ENCODE peak calls at places on chromosomes 3 and 15, in five cellular contexts. E is WTC11; L is left lung; N is type B pancreatic cell; Q is stimulated activated CD4-positive, alpha-beta T cell treated with anti-CD3 and anti-CD28 coated beads, Interleukin-1b, Interleukin-23, amount 100 ng/mL, for 24 hours. U is an unnamed sample.
A peak's percentile ranks its signal among the peaks of the same experiment; 100 is the strongest.

GRCh38 chr15:38817427-38818155 is 253.0 kb upstream of the RASGRP1 start:
- DNase-seq in E (peak; percentile 95), L (peak; percentile 80), N (peak; percentile 89), Q (peak; percentile 62), U (peak; percentile 74)

GRCh38 chr15:88513195-88513594 is 33.3 kb downstream of the DET1 start:
- DNase-seq in E (no peak), L (no peak), N (no peak), Q (no peak), U (no peak)

GRCh38 chr3:98026425-98027083 is 8.6 kb downstream of the GABRR3 start:
- DNase-seq in E (no peak), L (no peak), N (no peak), Q (no peak), U (no peak)

GRCh38 chr15:39230205-39230916 is 350.5 kb upstream of the THBS1 start:
- DNase-seq in E (no peak), L (no peak), N (no peak), Q (no peak), U (no peak)

GRCh38 chr15:88745696-88746095 is 57.5 kb upstream of the ACAN start:
- DNase-seq in E (no peak), L (no peak), N (no peak), Q (no peak), U (no peak)

GRCh38 chr3:107344722-107345121 is 32.5 kb upstream of the CCDC54 start:
- DNase-seq in E (no peak), L (no peak), N (no peak), Q (no peak), U (no peak)

GRCh38 chr15:48748535-48748934 is 62.3 kb downstream of the CEP152 start:
- DNase-seq in E (no peak), L (no peak), N (no peak), Q (no peak), U (no peak)

GRCh38 chr15:77542491-77543001 is 90.2 kb downstream of the LINGO1 start:
- DNase-seq in E (no peak), L (peak; percentile 31), N (no peak), Q (no peak), U (no peak)

GRCh38 chr15:90763700-90764099 is 46.6 kb downstream of the BLM start:
- DNase-seq in E (no peak), L (no peak), N (no peak), Q (no peak), U (no peak)

GRCh38 chr3:52525666-52526065 is 8.0 kb downstream of the NT5DC2 start:
- DNase-seq in E (no peak), L (peak; percentile 52), N (no peak), Q (no peak), U (no peak)

GRCh38 chr3:151673974-151674373 is 59.8 kb upstream of the AADACL2 start:
- DNase-seq in E (no peak), L (no peak), N (no peak), Q (no peak), U (no peak)

GRCh38 chr3:56915969-56916586 is 114.3 kb upstream of the ARHGEF3 start:
- DNase-seq in E (peak; percentile 29), L (peak; percentile 47), N (no peak), Q (peak; percentile 54), U (peak; percentile 66)

GRCh38 chr3:8499181-8499611 is 2.4 kb upstream of the LMCD1 start:
- DNase-seq in E (peak; percentile 18), L (no peak), N (no peak), Q (no peak), U (no peak)

GRCh38 chr3:178320481-178321352 is 215.5 kb upstream of the KCNMB2 start:
- DNase-seq in E (no peak), L (no peak), N (no peak), Q (no peak), U (no peak)

GRCh38 chr3:165839296-165840076 is 2.3 kb upstream of the BCHE start:
- DNase-seq in E (no peak), L (no peak), N (no peak), Q (no peak), U (no peak)

GRCh38 chr15:90934949-90935751 is at the start of gene UNC45A:
- DNase-seq in E (peak; percentile 96), L (peak; percentile 96), N (peak; percentile 93), Q (peak; percentile 94), U (peak; percentile 94)

GRCh38 chr15:31262901-31263671 is 63.5 kb upstream of the KLF13 start:
- DNase-seq in E (peak; percentile 4), L (peak; percentile 78), N (peak; percentile 15), Q (no peak), U (no peak)

GRCh38 chr15:67537771-67538170 is 4.7 kb upstream of the MAP2K5 start:
- DNase-seq in E (no peak), L (no peak), N (no peak), Q (no peak), U (no peak)